ENCODE peak calls at places on chromosomes 4 and X, in nine cellular contexts. J is BJ, I is esophagus squamous epithelium, L is ovary, D is body of pancreas, S is GM23338, M is colonic mucosa, V is brain microvascular endothelial cell, X is neural progenitor cell. H is an unnamed sample.
A peak's percentile ranks its signal among the peaks of the same experiment; 100 is the strongest.

GRCh38 chr4:835148-836002 is 9.4 kb upstream of the CPLX1 start:
- DNase-seq in J (no peak), I (no peak), L (no peak), D (peak; percentile 80), S (no peak), M (peak; percentile 63), V (no peak), X (no peak), H (no peak)

GRCh38 chr4:41212221-41213203 is 1.8 kb downstream of the APBB2 start:
- DNase-seq in J (no peak), I (no peak), L (no peak), D (peak; percentile 59), S (peak; percentile 57), M (peak; percentile 57), V (peak; percentile 74), X (peak; percentile 36), H (peak; percentile 85)

GRCh38 chrX:63713510-63713909 is 71.5 kb downstream of the ARHGEF9 start:
- DNase-seq in J (peak; percentile 7), I (no peak), L (no peak), D (no peak), S (peak; percentile 2), M (no peak), V (no peak), X (peak; percentile 25), H (peak; percentile 61)

GRCh38 chr4:142840516-142841123 is 5.5 kb downstream of the INPP4B start:
- DNase-seq in J (no peak), I (no peak), L (no peak), D (no peak), S (peak; percentile 43), M (no peak), V (peak; percentile 43), X (peak; percentile 51), H (peak; percentile 77)

GRCh38 chrX:106902684-106903083 is 457 bp downstream of the RIPPLY1 start:
- DNase-seq in J (no peak), I (no peak), L (no peak), D (no peak), S (no peak), M (no peak), V (no peak), X (no peak), H (no peak)

GRCh38 chr4:7158991-7159390 is 33.3 kb upstream of the SORCS2 start:
- DNase-seq in J (no peak), I (no peak), L (no peak), D (no peak), S (no peak), M (peak; percentile 15), V (no peak), X (no peak), H (no peak)

GRCh38 chr4:1819816-1820215 is 26.7 kb downstream of the FGFR3 start:
- DNase-seq in J (no peak), I (no peak), L (no peak), D (no peak), S (no peak), M (no peak), V (no peak), X (no peak), H (no peak)

GRCh38 chr4:140243345-140243753 is 89.4 kb upstream of the MAML3 start:
- DNase-seq in J (no peak), I (no peak), L (no peak), D (peak; percentile 65), S (no peak), M (peak; percentile 78), V (no peak), X (peak; percentile 41), H (no peak)

GRCh38 chr4:146577111-146577510 is 55.4 kb upstream of the SLC10A7 start:
- DNase-seq in J (no peak), I (no peak), L (no peak), D (peak; percentile 8), S (no peak), M (no peak), V (peak; percentile 30), X (no peak), H (peak; percentile 51)

GRCh38 chr4:165248102-165248501 is 40.7 kb downstream of the KLHL2 start:
- DNase-seq in J (no peak), I (no peak), L (no peak), D (no peak), S (no peak), M (no peak), V (no peak), X (no peak), H (no peak)

GRCh38 chrX:27555514-27555913 is 34.6 kb upstream of the DCAF8L2 start:
- DNase-seq in J (no peak), I (no peak), L (no peak), D (no peak), S (peak; percentile 54), M (no peak), V (no peak), X (peak; percentile 65), H (peak; percentile 56)

GRCh38 chrX:3549442-3549875 is 164.0 kb downstream of the PRKX start:
- DNase-seq in J (no peak), I (no peak), L (no peak), D (peak; percentile 41), S (peak; percentile 8), M (no peak), V (peak; percentile 24), X (peak; percentile 16), H (peak; percentile 43)

GRCh38 chrX:14125451-14125850 is 95.8 kb upstream of the GEMIN8 start:
- DNase-seq in J (no peak), I (no peak), L (no peak), D (no peak), S (no peak), M (no peak), V (no peak), X (no peak), H (no peak)

GRCh38 chr4:6208416-6208815 is 8.1 kb upstream of the JAKMIP1 start:
- DNase-seq in J (no peak), I (no peak), L (no peak), D (no peak), S (no peak), M (no peak), V (no peak), X (no peak), H (no peak)

GRCh38 chrX:7334253-7334935 is 186.4 kb upstream of the PUDP start:
- DNase-seq in J (peak; percentile 82), I (no peak), L (no peak), D (no peak), S (no peak), M (no peak), V (peak; percentile 69), X (no peak), H (peak; percentile 47)

GRCh38 chrX:120790118-120790517 is 85.5 kb downstream of the CT47B1 start:
- DNase-seq in J (no peak), I (no peak), L (peak; percentile 27), D (peak; percentile 54), S (peak; percentile 71), M (peak; percentile 20), V (peak; percentile 52), X (peak; percentile 78), H (peak; percentile 86)

GRCh38 chr4:95867919-95868318 is 28.0 kb downstream of the PDHA2 start:
- DNase-seq in J (no peak), I (no peak), L (no peak), D (no peak), S (peak; percentile 74), M (no peak), V (no peak), X (peak; percentile 36), H (peak; percentile 29)

GRCh38 chrX:46477435-46477834 is 67.8 kb downstream of the ZNF674 start:
- DNase-seq in J (no peak), I (no peak), L (no peak), D (no peak), S (no peak), M (no peak), V (no peak), X (no peak), H (peak; percentile 39)

GRCh38 chr4:188439641-188440311 is 300.5 kb downstream of the TRIML1 start:
- DNase-seq in J (no peak), I (no peak), L (no peak), D (peak; percentile 58), S (no peak), M (no peak), V (no peak), X (no peak), H (peak; percentile 12)

GRCh38 chrX:70436380-70436779 is 8.3 kb upstream of the DLG3 start:
- DNase-seq in J (no peak), I (no peak), L (no peak), D (no peak), S (peak; percentile 80), M (no peak), V (no peak), X (peak; percentile 86), H (peak; percentile 8)
- TF ChIP-seq CTCF in J (no peak), I (no peak), L (no peak), D (no peak), S (peak; percentile 56), M (no peak), V (peak; percentile 35), X (peak; percentile 53), H (peak; percentile 13)

GRCh38 chr4:48197643-48198237 is 63.7 kb upstream of the TXK start:
- DNase-seq in J (no peak), I (no peak), L (no peak), D (no peak), S (no peak), M (no peak), V (no peak), X (no peak), H (no peak)
- H3K4me3 ChIP-seq in J (no peak overlapping the region), I (no peak overlapping the region), L (no peak overlapping the region), D (no peak overlapping the region), S (no peak overlapping the region), M (no peak overlapping the region), V (no peak overlapping the region), X (no peak overlapping the region), H (no peak overlapping the region)

DNA sequence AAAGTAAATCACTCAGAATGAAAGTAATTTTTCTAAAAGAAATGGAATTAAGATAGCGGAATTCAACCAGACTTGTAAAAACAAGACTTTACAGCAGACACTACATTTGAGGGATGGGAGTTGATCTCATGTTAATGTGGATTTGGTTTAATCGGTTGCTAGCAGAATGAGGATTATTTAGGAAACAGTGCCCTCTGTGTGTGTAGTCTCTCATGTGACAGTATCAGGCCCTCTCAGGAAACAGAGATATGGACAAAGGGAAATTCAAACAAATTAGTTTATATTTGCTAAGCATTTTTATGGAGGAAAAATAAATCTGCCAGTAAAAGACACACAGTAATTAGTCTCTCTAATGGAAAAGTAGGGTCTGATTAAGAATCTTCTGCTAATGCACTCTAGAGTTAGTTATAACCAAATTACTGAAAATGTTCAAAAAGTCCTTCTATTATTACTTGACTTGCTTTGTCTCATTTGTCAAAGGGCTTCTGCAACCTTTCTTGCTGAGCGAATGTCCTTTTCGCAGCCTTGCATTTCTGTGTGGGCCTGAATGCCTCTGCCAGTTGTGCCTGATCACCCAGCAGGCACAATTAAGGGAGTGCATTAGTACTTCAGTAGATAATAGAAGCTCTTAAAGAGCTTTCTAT is 1282.3 kb upstream of the TENM3 start:
- DNase-seq in J (no peak), I (no peak), L (no peak), D (no peak), S (peak; percentile 13), M (no peak), V (no peak), X (peak; percentile 70), H (no peak)
- TF ChIP-seq CTCF in J (no peak), I (no peak), L (no peak), D (no peak), S (no peak), M (no peak), V (peak; percentile 11), X (peak; percentile 34), H (no peak)

DNA sequence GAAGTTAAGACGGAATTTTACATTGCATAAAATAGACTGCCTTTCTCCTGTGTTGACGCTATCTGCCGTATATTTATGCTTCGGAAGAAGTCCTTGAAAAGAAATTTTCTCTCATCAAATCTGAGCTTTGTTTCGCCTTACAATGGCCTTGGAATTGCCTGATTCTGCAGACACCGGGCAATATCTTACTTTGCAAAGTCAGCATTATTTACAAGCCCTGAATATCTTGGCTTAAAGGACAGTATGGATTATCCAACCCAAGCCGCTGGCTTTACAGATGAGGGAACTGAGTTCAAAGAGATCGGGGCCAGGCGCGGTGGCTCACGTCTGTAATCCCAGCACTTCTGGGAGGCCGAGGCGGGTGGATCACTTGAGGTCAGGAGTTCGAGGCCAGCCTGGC is 1.1 kb upstream of the MANBA start:
- DNase-seq in J (no peak), I (no peak), L (no peak), D (no peak), S (peak; percentile 18), M (no peak), V (no peak), X (no peak), H (no peak)
- H3K4me3 ChIP-seq in J (no peak overlapping the region), I (no peak overlapping the region), L (peak overlapping the region; percentile 98), D (peak overlapping the region; percentile 73), S (peak overlapping the region; percentile 91), M (no peak overlapping the region), V (no peak overlapping the region), X (peak overlapping the region; percentile 71), H (no peak overlapping the region)

H was measured in cardiac fibroblast.